ENCODE peak calls at places on chromosome 16, in five cellular contexts. One of them, this sample, is unnamed.

GRCh38 chr16:66811043-66811442 is 9.7 kb upstream of the TERB1 start:
- DNase-seq in RWPE1: no peak
- DNase-seq in thoracic aorta: no peak
- DNase-seq in PC-3: no peak
- DNase-seq in stimulated activated CD4-positive, alpha-beta T cell treated with anti-CD3 and anti-CD28 coated beads, Interleukin-15, amount 100 ng/mL, for 1 hour: no peak
- DNase-seq in this sample: no peak

GRCh38 chr16:57137566-57138273 is 45.3 kb downstream of the CPNE2 start:
- DNase-seq in RWPE1: no peak
- DNase-seq in thoracic aorta: no peak
- DNase-seq in PC-3: no peak
- DNase-seq in stimulated activated CD4-positive, alpha-beta T cell treated with anti-CD3 and anti-CD28 coated beads, Interleukin-15, amount 100 ng/mL, for 1 hour: no peak
- DNase-seq in this sample: no peak

GRCh38 chr16:65546353-65546791 is 424.5 kb upstream of the CDH11 start:
- DNase-seq in RWPE1: no peak
- DNase-seq in thoracic aorta: no peak
- DNase-seq in PC-3: no peak
- DNase-seq in stimulated activated CD4-positive, alpha-beta T cell treated with anti-CD3 and anti-CD28 coated beads, Interleukin-15, amount 100 ng/mL, for 1 hour: no peak
- DNase-seq in this sample: no peak

GRCh38 chr16:11783319-11784047 is 13.6 kb downstream of the ZC3H7A start:
- DNase-seq in RWPE1: peak
- DNase-seq in thoracic aorta: no peak
- DNase-seq in PC-3: peak
- DNase-seq in stimulated activated CD4-positive, alpha-beta T cell treated with anti-CD3 and anti-CD28 coated beads, Interleukin-15, amount 100 ng/mL, for 1 hour: no peak
- DNase-seq in this sample: no peak

GRCh38 chr16:12406158-12406557 is 397.5 kb downstream of the CPPED1 start:
- DNase-seq in RWPE1: no peak
- DNase-seq in thoracic aorta: no peak
- DNase-seq in PC-3: no peak
- DNase-seq in stimulated activated CD4-positive, alpha-beta T cell treated with anti-CD3 and anti-CD28 coated beads, Interleukin-15, amount 100 ng/mL, for 1 hour: no peak
- DNase-seq in this sample: no peak

GRCh38 chr16:54175169-54175551 is 111.4 kb downstream of the IRX3 start:
- DNase-seq in RWPE1: no peak
- DNase-seq in thoracic aorta: no peak
- DNase-seq in PC-3: no peak
- DNase-seq in stimulated activated CD4-positive, alpha-beta T cell treated with anti-CD3 and anti-CD28 coated beads, Interleukin-15, amount 100 ng/mL, for 1 hour: no peak
- DNase-seq in this sample: no peak

GRCh38 chr16:926715-927114 is 44.1 kb downstream of the LMF1 start:
- DNase-seq in RWPE1: no peak
- DNase-seq in thoracic aorta: no peak
- DNase-seq in PC-3: no peak
- DNase-seq in stimulated activated CD4-positive, alpha-beta T cell treated with anti-CD3 and anti-CD28 coated beads, Interleukin-15, amount 100 ng/mL, for 1 hour: no peak
- DNase-seq in this sample: no peak

GRCh38 chr16:50981951-50982350 is 169.1 kb downstream of the SALL1 start:
- DNase-seq in RWPE1: no peak
- DNase-seq in thoracic aorta: no peak
- DNase-seq in PC-3: no peak
- DNase-seq in stimulated activated CD4-positive, alpha-beta T cell treated with anti-CD3 and anti-CD28 coated beads, Interleukin-15, amount 100 ng/mL, for 1 hour: no peak
- DNase-seq in this sample: no peak

GRCh38 chr16:55663770-55664677 is 8.2 kb downstream of the SLC6A2 start:
- DNase-seq in RWPE1: peak
- DNase-seq in thoracic aorta: no peak
- DNase-seq in PC-3: peak
- DNase-seq in stimulated activated CD4-positive, alpha-beta T cell treated with anti-CD3 and anti-CD28 coated beads, Interleukin-15, amount 100 ng/mL, for 1 hour: no peak
- DNase-seq in this sample: peak

GRCh38 chr16:67825906-67826305 is 16.2 kb upstream of the THAP11 start:
- DNase-seq in RWPE1: no peak
- DNase-seq in thoracic aorta: no peak
- DNase-seq in PC-3: no peak
- DNase-seq in stimulated activated CD4-positive, alpha-beta T cell treated with anti-CD3 and anti-CD28 coated beads, Interleukin-15, amount 100 ng/mL, for 1 hour: no peak
- DNase-seq in this sample: no peak

GRCh38 chr16:30941600-30942420 is 7.1 kb upstream of the ORAI3 start:
- DNase-seq in RWPE1: peak
- DNase-seq in thoracic aorta: no peak
- DNase-seq in PC-3: peak
- DNase-seq in stimulated activated CD4-positive, alpha-beta T cell treated with anti-CD3 and anti-CD28 coated beads, Interleukin-15, amount 100 ng/mL, for 1 hour: peak
- DNase-seq in this sample: no peak

This sample was measured in keratinocyte.